ENCODE peak calls at places on chromosomes 5 and 9, in five cellular contexts. One of them, this sample, is unnamed.
A peak's percentile ranks its signal among the peaks of the same experiment; 100 is the strongest.

GRCh38 chr5:160458971-160459800 is 37.5 kb downstream of the PTTG1 start:
- DNase-seq in CD8-positive, alpha-beta T cell: no peak
- DNase-seq in lower leg skin: no peak
- DNase-seq in brain microvascular endothelial cell: no peak
- DNase-seq in cardiac muscle cell: no peak
- DNase-seq in this sample: peak; percentile 42

GRCh38 chr5:60184599-60184998 is 291.1 kb upstream of the PDE4D start:
- DNase-seq in brain microvascular endothelial cell: no peak
- DNase-seq in CD8-positive, alpha-beta T cell: no peak
- DNase-seq in lower leg skin: no peak
- DNase-seq in cardiac muscle cell: no peak
- DNase-seq in this sample: no peak

GRCh38 chr5:62985749-62986148 is 407.1 kb downstream of the LRRC70 start:
- DNase-seq in cardiac muscle cell: no peak
- DNase-seq in lower leg skin: no peak
- DNase-seq in CD8-positive, alpha-beta T cell: no peak
- DNase-seq in brain microvascular endothelial cell: no peak
- DNase-seq in this sample: no peak

GRCh38 chr9:98929096-98929495 is 14.6 kb upstream of the COL15A1 start:
- DNase-seq in brain microvascular endothelial cell: no peak
- DNase-seq in cardiac muscle cell: no peak
- DNase-seq in lower leg skin: no peak
- DNase-seq in CD8-positive, alpha-beta T cell: no peak
- DNase-seq in this sample: no peak

GRCh38 chr9:111005711-111006482 is 32.4 kb downstream of the LPAR1 start:
- DNase-seq in lower leg skin: no peak
- DNase-seq in CD8-positive, alpha-beta T cell: no peak
- DNase-seq in brain microvascular endothelial cell: no peak
- DNase-seq in cardiac muscle cell: peak; percentile 58
- DNase-seq in this sample: no peak

GRCh38 chr5:73596705-73597328 is 29.2 kb upstream of the ARHGEF28 start:
- DNase-seq in brain microvascular endothelial cell: peak; percentile 49
- DNase-seq in CD8-positive, alpha-beta T cell: no peak
- DNase-seq in cardiac muscle cell: peak; percentile 47
- DNase-seq in lower leg skin: no peak
- DNase-seq in this sample: no peak

GRCh38 chr5:2093859-2094615 is 211.3 kb upstream of the IRX4 start:
- DNase-seq in cardiac muscle cell: peak; percentile 34
- DNase-seq in brain microvascular endothelial cell: peak; percentile 47
- DNase-seq in CD8-positive, alpha-beta T cell: no peak
- DNase-seq in lower leg skin: peak; percentile 43
- DNase-seq in this sample: peak; percentile 1

GRCh38 chr5:56024810-56025302 is 30.1 kb upstream of the IL6ST start:
- DNase-seq in brain microvascular endothelial cell: no peak
- DNase-seq in CD8-positive, alpha-beta T cell: no peak
- DNase-seq in lower leg skin: no peak
- DNase-seq in cardiac muscle cell: no peak
- DNase-seq in this sample: no peak

GRCh38 chr5:36378551-36378950 is 76.8 kb upstream of the RANBP3L start:
- DNase-seq in lower leg skin: no peak
- DNase-seq in brain microvascular endothelial cell: no peak
- DNase-seq in CD8-positive, alpha-beta T cell: no peak
- DNase-seq in cardiac muscle cell: no peak
- DNase-seq in this sample: no peak

GRCh38 chr5:148938535-148938907 is 112.1 kb downstream of the ADRB2 start:
- DNase-seq in cardiac muscle cell: no peak
- DNase-seq in lower leg skin: no peak
- DNase-seq in brain microvascular endothelial cell: no peak
- DNase-seq in CD8-positive, alpha-beta T cell: no peak
- DNase-seq in this sample: no peak

GRCh38 chr9:75953218-75953617 is 62.7 kb downstream of the PCSK5 start:
- DNase-seq in cardiac muscle cell: peak; percentile 65
- DNase-seq in brain microvascular endothelial cell: no peak
- DNase-seq in lower leg skin: no peak
- DNase-seq in CD8-positive, alpha-beta T cell: no peak
- DNase-seq in this sample: no peak

GRCh38 chr5:14440223-14440597 is 141.4 kb upstream of the OTULINL start:
- DNase-seq in brain microvascular endothelial cell: no peak
- DNase-seq in CD8-positive, alpha-beta T cell: no peak
- DNase-seq in lower leg skin: no peak
- DNase-seq in cardiac muscle cell: no peak
- DNase-seq in this sample: no peak

GRCh38 chr5:74940782-74941363 is 74.7 kb upstream of the FAM169A start:
- DNase-seq in lower leg skin: no peak
- DNase-seq in cardiac muscle cell: no peak
- DNase-seq in CD8-positive, alpha-beta T cell: no peak
- DNase-seq in brain microvascular endothelial cell: no peak
- DNase-seq in this sample: no peak

GRCh38 chr5:134525687-134526482 is 415 bp downstream of the JADE2 start:
- DNase-seq in brain microvascular endothelial cell: peak; percentile 73
- DNase-seq in lower leg skin: peak; percentile 62
- DNase-seq in cardiac muscle cell: peak; percentile 90
- DNase-seq in CD8-positive, alpha-beta T cell: peak; percentile 79
- DNase-seq in this sample: peak; percentile 55

GRCh38 chr9:101849102-101849707 is 110.8 kb upstream of the GRIN3A start:
- DNase-seq in CD8-positive, alpha-beta T cell: no peak
- DNase-seq in brain microvascular endothelial cell: no peak
- DNase-seq in lower leg skin: no peak
- DNase-seq in cardiac muscle cell: no peak
- DNase-seq in this sample: no peak

GRCh38 chr9:22158983-22159382 is 149.9 kb upstream of the CDKN2B start:
- DNase-seq in cardiac muscle cell: peak; percentile 95
- DNase-seq in brain microvascular endothelial cell: peak; percentile 97
- DNase-seq in lower leg skin: peak; percentile 72
- DNase-seq in CD8-positive, alpha-beta T cell: no peak
- DNase-seq in this sample: no peak

GRCh38 chr5:82022499-82022898 is 50.7 kb downstream of the ATG10 start:
- DNase-seq in cardiac muscle cell: no peak
- DNase-seq in CD8-positive, alpha-beta T cell: no peak
- DNase-seq in lower leg skin: no peak
- DNase-seq in brain microvascular endothelial cell: no peak
- DNase-seq in this sample: no peak

GRCh38 chr5:32812399-32812798 is 101.3 kb downstream of the NPR3 start:
- DNase-seq in CD8-positive, alpha-beta T cell: no peak
- DNase-seq in cardiac muscle cell: no peak
- DNase-seq in lower leg skin: no peak
- DNase-seq in brain microvascular endothelial cell: no peak
- DNase-seq in this sample: no peak

GRCh38 chr5:176529824-176530195 is 7.4 kb downstream of the RNF44 start:
- DNase-seq in lower leg skin: no peak
- DNase-seq in CD8-positive, alpha-beta T cell: peak; percentile 82
- DNase-seq in cardiac muscle cell: no peak
- DNase-seq in brain microvascular endothelial cell: no peak
- DNase-seq in this sample: peak; percentile 46

GRCh38 chr9:38416461-38416860 is 7.8 kb downstream of the IGFBPL1 start:
- DNase-seq in brain microvascular endothelial cell: no peak
- DNase-seq in lower leg skin: no peak
- DNase-seq in cardiac muscle cell: no peak
- DNase-seq in CD8-positive, alpha-beta T cell: no peak
- DNase-seq in this sample: no peak

GRCh38 chr5:58002318-58002717 is 457.6 kb downstream of the PLK2 start:
- DNase-seq in CD8-positive, alpha-beta T cell: no peak
- DNase-seq in cardiac muscle cell: peak; percentile 41
- DNase-seq in lower leg skin: no peak
- DNase-seq in brain microvascular endothelial cell: peak; percentile 58
- DNase-seq in this sample: no peak

GRCh38 chr9:32524558-32525461 is 1.2 kb downstream of the RIGI start:
- DNase-seq in lower leg skin: peak; percentile 24
- DNase-seq in cardiac muscle cell: peak; percentile 28
- DNase-seq in CD8-positive, alpha-beta T cell: no peak
- DNase-seq in brain microvascular endothelial cell: peak; percentile 12
- DNase-seq in this sample: no peak

GRCh38 chr5:93246093-93246855 is 334.7 kb downstream of the NR2F1-AS1 start:
- DNase-seq in brain microvascular endothelial cell: no peak
- DNase-seq in CD8-positive, alpha-beta T cell: no peak
- DNase-seq in cardiac muscle cell: peak; percentile 75
- DNase-seq in lower leg skin: no peak
- DNase-seq in this sample: no peak

GRCh38 chr5:174844971-174845370 is 120.6 kb downstream of the MSX2 start:
- DNase-seq in lower leg skin: no peak
- DNase-seq in brain microvascular endothelial cell: no peak
- DNase-seq in cardiac muscle cell: no peak
- DNase-seq in CD8-positive, alpha-beta T cell: no peak
- DNase-seq in this sample: no peak

GRCh38 chr9:35611230-35611797 is 6.3 kb downstream of the TESK1 start:
- DNase-seq in CD8-positive, alpha-beta T cell: peak; percentile 68
- DNase-seq in cardiac muscle cell: peak; percentile 58
- DNase-seq in brain microvascular endothelial cell: peak; percentile 34
- DNase-seq in lower leg skin: no peak
- DNase-seq in this sample: peak; percentile 46

GRCh38 chr5:76582252-76583162 is 40.7 kb downstream of the F2RL2 start:
- DNase-seq in CD8-positive, alpha-beta T cell: no peak
- DNase-seq in brain microvascular endothelial cell: peak; percentile 84
- DNase-seq in lower leg skin: no peak
- DNase-seq in cardiac muscle cell: peak; percentile 42
- DNase-seq in this sample: peak; percentile 45

GRCh38 chr9:70110194-70111041 is 66.8 kb downstream of the MAMDC2 start:
- DNase-seq in cardiac muscle cell: no peak
- DNase-seq in lower leg skin: no peak
- DNase-seq in brain microvascular endothelial cell: no peak
- DNase-seq in CD8-positive, alpha-beta T cell: no peak
- DNase-seq in this sample: no peak

GRCh38 chr5:57598756-57599155 is 116.1 kb upstream of the ACTBL2 start:
- DNase-seq in cardiac muscle cell: peak; percentile 57
- DNase-seq in brain microvascular endothelial cell: peak; percentile 85
- DNase-seq in CD8-positive, alpha-beta T cell: no peak
- DNase-seq in lower leg skin: no peak
- DNase-seq in this sample: no peak

GRCh38 chr9:131833083-131833482 is 93.2 kb upstream of the RAPGEF1 start:
- DNase-seq in lower leg skin: no peak
- DNase-seq in CD8-positive, alpha-beta T cell: no peak
- DNase-seq in cardiac muscle cell: no peak
- DNase-seq in brain microvascular endothelial cell: no peak
- DNase-seq in this sample: no peak

DNA sequence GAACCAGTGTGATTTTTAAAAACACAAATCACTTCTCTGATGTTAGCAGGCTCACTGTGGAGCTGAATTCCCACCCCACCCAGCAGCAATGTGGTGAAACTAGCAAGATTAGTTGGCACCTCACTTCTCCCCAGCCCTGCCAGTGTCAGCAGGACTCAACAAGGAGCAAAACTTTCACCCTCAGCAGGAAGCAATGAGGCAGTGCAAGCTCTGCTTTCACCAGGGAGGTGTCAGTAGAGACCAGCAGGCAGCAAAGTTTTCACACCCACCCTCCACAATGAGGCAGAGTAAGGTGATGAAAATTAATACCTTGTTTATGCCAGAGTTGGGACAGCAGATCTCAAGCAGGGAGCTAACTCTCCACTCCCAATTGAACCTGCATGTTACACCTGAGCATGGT is 565.0 kb downstream of the CETN3 start:
- DNase-seq in lower leg skin: no peak
- DNase-seq in cardiac muscle cell: no peak
- DNase-seq in brain microvascular endothelial cell: no peak
- DNase-seq in CD8-positive, alpha-beta T cell: no peak
- DNase-seq in this sample: no peak
- TF ChIP-seq CTCF in lower leg skin: no peak
- TF ChIP-seq CTCF in cardiac muscle cell: no peak
- TF ChIP-seq CTCF in brain microvascular endothelial cell: no peak
- TF ChIP-seq CTCF in CD8-positive, alpha-beta T cell: no peak
- TF ChIP-seq CTCF in this sample: no peak

GRCh38 chr5:43019293-43019614 is 20.9 kb downstream of the ANXA2R start:
- DNase-seq in brain microvascular endothelial cell: no peak
- DNase-seq in cardiac muscle cell: no peak
- DNase-seq in lower leg skin: no peak
- DNase-seq in CD8-positive, alpha-beta T cell: no peak
- DNase-seq in this sample: no peak

GRCh38 chr5:43017438-43017820 is 22.7 kb downstream of the ANXA2R start:
- DNase-seq in brain microvascular endothelial cell: no peak
- DNase-seq in CD8-positive, alpha-beta T cell: peak; percentile 75
- DNase-seq in cardiac muscle cell: peak; percentile 52
- DNase-seq in lower leg skin: no peak
- DNase-seq in this sample: no peak

GRCh38 chr5:43016217-43016779 is 23.8 kb downstream of the ANXA2R start:
- DNase-seq in cardiac muscle cell: no peak
- DNase-seq in brain microvascular endothelial cell: no peak
- DNase-seq in lower leg skin: no peak
- DNase-seq in CD8-positive, alpha-beta T cell: no peak
- DNase-seq in this sample: no peak

GRCh38 chr5:43020294-43020711 is 19.8 kb downstream of the ANXA2R start:
- DNase-seq in CD8-positive, alpha-beta T cell: no peak
- DNase-seq in cardiac muscle cell: peak; percentile 54
- DNase-seq in lower leg skin: no peak
- DNase-seq in brain microvascular endothelial cell: no peak
- DNase-seq in this sample: no peak

DNA sequence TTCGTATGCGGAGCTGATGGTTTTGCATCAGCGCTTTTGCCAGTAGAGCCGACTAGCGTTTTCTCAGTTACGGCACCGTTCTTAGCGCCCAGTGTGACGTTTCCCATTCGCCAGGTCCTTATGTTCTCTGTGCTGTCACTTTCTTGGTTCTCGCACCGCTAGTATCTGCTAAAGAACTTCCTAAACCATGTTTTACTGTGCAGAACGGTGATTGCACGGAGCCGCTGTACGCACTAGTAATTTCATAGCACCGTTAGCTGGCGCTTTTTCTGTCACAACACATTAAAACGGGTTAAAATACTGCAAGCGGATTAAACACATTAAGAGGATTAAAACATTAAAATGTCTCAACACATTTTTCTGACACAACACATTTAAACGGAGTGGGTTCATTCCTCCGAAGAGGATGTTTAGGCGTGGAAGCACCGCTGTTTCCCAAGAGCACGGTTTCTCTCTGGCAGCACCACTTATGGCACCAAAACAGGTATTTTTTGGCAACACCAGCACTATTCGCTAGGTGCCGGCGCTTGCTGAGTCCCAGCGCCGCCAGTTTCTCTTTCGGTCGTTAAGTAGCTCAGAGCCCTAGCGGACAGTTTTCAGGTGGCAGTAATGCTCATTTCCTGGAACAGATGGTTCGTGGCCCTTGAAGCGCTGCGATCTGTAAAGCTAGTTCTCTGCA is 20.4 kb downstream of the ANXA2R start:
- DNase-seq in brain microvascular endothelial cell: peak; percentile 85
- DNase-seq in cardiac muscle cell: peak; percentile 83
- DNase-seq in lower leg skin: no peak
- DNase-seq in CD8-positive, alpha-beta T cell: peak; percentile 86
- DNase-seq in this sample: peak; percentile 67
- TF ChIP-seq CTCF in brain microvascular endothelial cell: peak; percentile 72
- TF ChIP-seq CTCF in cardiac muscle cell: peak; percentile 45
- TF ChIP-seq CTCF in lower leg skin: no peak
- TF ChIP-seq CTCF in CD8-positive, alpha-beta T cell: peak; percentile 71
- TF ChIP-seq CTCF in this sample: peak; percentile 33

GRCh38 chr5:136058031-136058971 is 29.5 kb downstream of the TGFBI start:
- DNase-seq in cardiac muscle cell: peak; percentile 99
- DNase-seq in lower leg skin: no peak
- DNase-seq in CD8-positive, alpha-beta T cell: no peak
- DNase-seq in brain microvascular endothelial cell: peak; percentile 98
- DNase-seq in this sample: no peak
- TF ChIP-seq CTCF in cardiac muscle cell: peak; percentile 64
- TF ChIP-seq CTCF in lower leg skin: no peak
- TF ChIP-seq CTCF in CD8-positive, alpha-beta T cell: no peak
- TF ChIP-seq CTCF in brain microvascular endothelial cell: peak; percentile 71
- TF ChIP-seq CTCF in this sample: no peak

GRCh38 chr9:8095531-8096223 is 296.1 kb upstream of the DMAC1 start:
- DNase-seq in lower leg skin: no peak
- DNase-seq in CD8-positive, alpha-beta T cell: no peak
- DNase-seq in cardiac muscle cell: no peak
- DNase-seq in brain microvascular endothelial cell: no peak
- DNase-seq in this sample: no peak
- TF ChIP-seq CTCF in lower leg skin: no peak
- TF ChIP-seq CTCF in CD8-positive, alpha-beta T cell: no peak
- TF ChIP-seq CTCF in cardiac muscle cell: no peak
- TF ChIP-seq CTCF in brain microvascular endothelial cell: no peak
- TF ChIP-seq CTCF in this sample: no peak

GRCh38 chr5:155053482-155053881 is 39.9 kb downstream of the KIF4B start:
- DNase-seq in brain microvascular endothelial cell: no peak
- DNase-seq in cardiac muscle cell: no peak
- DNase-seq in lower leg skin: no peak
- DNase-seq in CD8-positive, alpha-beta T cell: no peak
- DNase-seq in this sample: no peak
- TF ChIP-seq CTCF in brain microvascular endothelial cell: no peak
- TF ChIP-seq CTCF in cardiac muscle cell: no peak
- TF ChIP-seq CTCF in lower leg skin: no peak
- TF ChIP-seq CTCF in CD8-positive, alpha-beta T cell: no peak
- TF ChIP-seq CTCF in this sample: no peak

This sample was measured in GM10248.